ENCODE peak calls at places on chromosomes 11 and 22, in four cellular contexts. V is H9, Q is IMR-90, X is H1. H is an unnamed sample.

GRCh38 chr11:63920126-63920869 is 3.3 kb upstream of the RCOR2 start:
- DNase-seq in X (no peak), Q (no peak), V (peak; percentile 93), H (peak; percentile 90)

GRCh38 chr11:45108070-45109064 is 38.1 kb upstream of the PRDM11 start:
- DNase-seq in X (no peak), V (no peak), Q (no peak), H (no peak)

GRCh38 chr11:73862971-73863370 is 13.7 kb downstream of the COA4 start:
- DNase-seq in X (no peak), V (no peak), Q (no peak), H (no peak)

GRCh38 chr11:44538375-44539054 is 26.9 kb upstream of the CD82 start:
- DNase-seq in V (peak; percentile 86), X (peak; percentile 46), Q (peak; percentile 56), H (peak; percentile 83)

GRCh38 chr11:92322225-92322624 is 97.6 kb downstream of the FAT3 start:
- DNase-seq in Q (peak; percentile 42), X (no peak), V (no peak), H (no peak)

GRCh38 chr11:83007477-83007876 is 64.2 kb downstream of the RAB30 start:
- DNase-seq in X (no peak), V (no peak), Q (no peak), H (no peak)

GRCh38 chr22:30600925-30601324 is 6.0 kb upstream of the TCN2 start:
- DNase-seq in X (no peak), Q (no peak), V (no peak), H (no peak)

GRCh38 chr11:82229346-82229745 is 504.3 kb downstream of the FAM181B start:
- DNase-seq in Q (no peak), X (no peak), V (no peak), H (peak; percentile 53)

GRCh38 chr11:101323997-101324396 is 194.4 kb upstream of the PGR start:
- DNase-seq in X (no peak), Q (no peak), V (peak; percentile 34), H (peak; percentile 40)

GRCh38 chr11:69635804-69636511 is 5.0 kb upstream of the CCND1 start:
- DNase-seq in V (no peak), X (no peak), Q (no peak), H (no peak)

GRCh38 chr11:69637956-69638871 is 2.7 kb upstream of the CCND1 start:
- DNase-seq in Q (peak; percentile 65), V (peak; percentile 83), X (no peak), H (peak; percentile 89)

GRCh38 chr11:69637601-69637955 is 3.4 kb upstream of the CCND1 start:
- DNase-seq in Q (no peak), X (no peak), V (peak; percentile 74), H (no peak)

GRCh38 chr11:69636512-69636866 is 4.5 kb upstream of the CCND1 start:
- DNase-seq in X (peak; percentile 41), V (peak; percentile 79), Q (peak; percentile 90), H (peak; percentile 90)

DNA sequence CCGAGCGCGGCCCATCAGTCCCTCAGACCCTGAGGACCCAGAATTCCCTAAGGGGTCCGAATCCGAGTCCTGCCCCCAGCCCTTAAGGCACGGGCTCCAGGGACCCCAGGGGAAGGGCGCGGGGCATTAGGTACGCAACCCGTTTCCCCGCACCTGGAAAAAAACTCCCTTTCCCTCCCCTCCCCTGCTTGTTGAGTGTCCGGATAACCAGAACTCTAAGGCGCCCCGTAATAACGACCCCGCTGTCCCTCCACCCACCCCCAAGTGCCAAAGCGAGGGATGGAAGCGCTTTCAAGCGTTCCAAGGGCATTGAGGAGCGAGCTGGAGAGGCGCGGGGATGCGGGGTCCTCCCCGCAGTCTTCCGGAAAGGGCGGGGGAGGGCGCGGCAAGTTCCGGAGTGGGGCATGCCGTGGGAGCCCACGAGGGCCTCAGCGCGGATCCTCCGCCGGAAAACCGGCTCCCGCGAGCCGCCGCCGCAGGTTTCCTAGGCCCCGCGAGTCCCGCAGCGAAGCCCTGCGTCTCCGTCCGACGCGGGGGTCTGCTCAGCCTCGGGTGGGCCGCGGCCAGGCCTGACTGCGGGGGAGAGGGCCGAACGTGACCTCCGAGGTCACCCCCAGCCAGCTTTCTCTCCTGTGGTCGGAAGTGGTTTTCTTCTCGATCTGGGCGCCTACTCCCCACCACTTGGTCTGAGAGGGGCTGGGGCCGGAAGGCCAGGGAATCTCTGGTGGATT is 3.9 kb upstream of the CCND1 start:
- DNase-seq in Q (no peak), V (no peak), X (no peak), H (no peak)
- H2BK120ac ChIP-seq in Q (peak overlapping the region; percentile 90), V (peak overlapping the region; percentile 39), X (peak overlapping the region; percentile 38), H (peak overlapping the region; percentile 50)

GRCh38 chr22:39181778-39182177 is 29.3 kb upstream of the CBX7 start:
- DNase-seq in X (no peak), Q (no peak), V (no peak), H (no peak)
- H3K56ac ChIP-seq in X (no peak overlapping the region), Q (no peak overlapping the region), V (no peak overlapping the region), H (no peak overlapping the region)

DNA sequence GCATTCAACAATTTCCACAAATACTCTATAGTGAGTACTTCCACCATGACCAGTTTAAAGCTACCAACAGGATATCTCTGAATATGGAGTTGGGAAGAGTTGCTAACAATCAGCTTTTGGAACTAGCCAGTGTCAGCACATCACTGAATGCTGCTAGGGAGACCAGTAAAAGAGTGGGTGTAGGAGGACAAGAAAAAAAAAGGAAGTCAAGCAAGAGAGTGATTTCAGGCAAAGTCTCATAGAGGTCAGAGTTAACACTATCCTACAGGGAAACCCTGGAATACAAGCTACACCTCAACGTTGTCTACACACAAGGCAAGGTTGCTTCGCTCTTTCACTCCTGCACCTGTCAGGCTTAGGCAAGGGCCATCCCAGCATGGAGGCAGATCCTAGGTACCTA is 24.2 kb downstream of the EIF3F start:
- DNase-seq in Q (no peak), V (no peak), X (no peak), H (no peak)
- H2BK120ac ChIP-seq in Q (no peak overlapping the region), V (no peak overlapping the region), X (no peak overlapping the region), H (no peak overlapping the region)

GRCh38 chr11:114147389-114148382 is 88.2 kb downstream of the ZBTB16 start:
- DNase-seq in Q (no peak), V (no peak), X (no peak), H (peak; percentile 91)
- H3K56ac ChIP-seq in Q (no peak overlapping the region), V (no peak overlapping the region), X (no peak overlapping the region), H (no peak overlapping the region)

GRCh38 chr11:88042238-88043032 is 132.8 kb downstream of the RAB38 start:
- DNase-seq in V (no peak), X (no peak), Q (no peak), H (peak; percentile 90)
- H2BK120ac ChIP-seq in V (no peak overlapping the region), X (no peak overlapping the region), Q (no peak overlapping the region), H (peak overlapping the region; percentile 98)

DNA sequence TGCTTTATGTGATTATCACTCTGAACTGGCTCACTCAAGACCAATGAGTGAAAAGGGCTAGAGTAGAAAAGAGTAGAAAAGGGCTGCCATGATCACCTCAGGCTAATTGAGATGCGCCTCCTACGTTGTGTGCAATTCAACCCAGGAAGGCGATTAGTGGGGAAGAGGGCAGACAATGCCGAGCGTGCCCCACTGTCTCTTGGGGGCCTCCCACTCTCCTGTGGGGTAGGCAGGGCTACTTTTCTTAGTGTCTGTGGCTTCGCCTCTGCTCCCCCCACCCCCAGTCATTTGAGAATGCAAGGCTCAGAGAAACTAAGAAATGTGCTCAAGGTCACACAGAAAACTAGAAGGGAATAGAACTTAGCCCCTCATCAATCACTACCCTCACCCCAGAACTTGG is 57.7 kb upstream of the RASD2 start:
- DNase-seq in V (no peak), X (no peak), Q (no peak), H (no peak)
- H3K56ac ChIP-seq in V (no peak overlapping the region), X (no peak overlapping the region), Q (no peak overlapping the region), H (no peak overlapping the region)

GRCh38 chr11:134560566-134561347 is 148.7 kb upstream of the B3GAT1 start:
- DNase-seq in V (no peak), Q (no peak), X (no peak), H (peak; percentile 51)
- H2BK120ac ChIP-seq in V (no peak overlapping the region), Q (no peak overlapping the region), X (no peak overlapping the region), H (no peak overlapping the region)

GRCh38 chr22:36935694-36936093 is 22.3 kb downstream of the CSF2RB start:
- DNase-seq in V (no peak), Q (no peak), X (no peak), H (no peak)

GRCh38 chr22:36936362-36937116 is 23.1 kb downstream of the CSF2RB start:
- DNase-seq in Q (no peak), V (peak; percentile 15), X (no peak), H (no peak)

GRCh38 chr22:36938886-36939285 is 25.5 kb downstream of the CSF2RB start:
- DNase-seq in X (no peak), V (no peak), Q (no peak), H (no peak)

GRCh38 chr22:36937319-36938027 is 24.0 kb downstream of the CSF2RB start:
- DNase-seq in Q (no peak), X (no peak), V (peak; percentile 17), H (no peak)

GRCh38 chr22:36938028-36938425 is 24.6 kb downstream of the CSF2RB start:
- DNase-seq in V (no peak), Q (no peak), X (no peak), H (no peak)
- H3K56ac ChIP-seq in V (no peak overlapping the region), Q (no peak overlapping the region), X (no peak overlapping the region), H (no peak overlapping the region)

GRCh38 chr11:86991341-86991740 is 36.1 kb upstream of the FZD4 start:
- DNase-seq in X (no peak), Q (no peak), V (no peak), H (no peak)
- H2BK120ac ChIP-seq in X (no peak overlapping the region), Q (no peak overlapping the region), V (no peak overlapping the region), H (peak overlapping the region; percentile 67)

H was measured in mesendoderm.